ENCODE peak calls at places on chromosomes 2 and 18, in six cellular contexts. One of them, this sample, is unnamed.

GRCh38 chr18:58218111-58218510 is 174.1 kb downstream of the NEDD4L start:
- DNase-seq in stromal cell of bone marrow: no peak
- DNase-seq in MCF 10A: peak
- DNase-seq in NCI-H1048: no peak
- DNase-seq in COLO829: peak
- DNase-seq in fibroblast of mammary gland: peak
- DNase-seq in this sample: no peak

GRCh38 chr18:77098554-77099174 is 33.9 kb downstream of the MBP start:
- DNase-seq in stromal cell of bone marrow: no peak
- DNase-seq in NCI-H1048: no peak
- DNase-seq in MCF 10A: no peak
- DNase-seq in COLO829: no peak
- DNase-seq in fibroblast of mammary gland: peak
- DNase-seq in this sample: no peak

GRCh38 chr2:128731994-128732650 is 413.5 kb upstream of the HS6ST1 start:
- DNase-seq in stromal cell of bone marrow: no peak
- DNase-seq in COLO829: no peak
- DNase-seq in NCI-H1048: no peak
- DNase-seq in fibroblast of mammary gland: no peak
- DNase-seq in MCF 10A: no peak
- DNase-seq in this sample: peak

GRCh38 chr2:217451634-217452033 is 551.2 kb downstream of the TNS1 start:
- DNase-seq in COLO829: no peak
- DNase-seq in fibroblast of mammary gland: peak
- DNase-seq in NCI-H1048: no peak
- DNase-seq in MCF 10A: peak
- DNase-seq in stromal cell of bone marrow: no peak
- DNase-seq in this sample: no peak

GRCh38 chr2:10552220-10552870 is 104.2 kb upstream of the ODC1 start:
- DNase-seq in COLO829: no peak
- DNase-seq in fibroblast of mammary gland: no peak
- DNase-seq in NCI-H1048: no peak
- DNase-seq in MCF 10A: peak
- DNase-seq in stromal cell of bone marrow: no peak
- DNase-seq in this sample: no peak

GRCh38 chr2:75238670-75239330 is 39.5 kb upstream of the TACR1 start:
- DNase-seq in MCF 10A: peak
- DNase-seq in stromal cell of bone marrow: peak
- DNase-seq in NCI-H1048: no peak
- DNase-seq in fibroblast of mammary gland: peak
- DNase-seq in COLO829: no peak
- DNase-seq in this sample: no peak

GRCh38 chr2:160952462-160952861 is 207.8 kb upstream of the TANK start:
- DNase-seq in fibroblast of mammary gland: peak
- DNase-seq in MCF 10A: no peak
- DNase-seq in NCI-H1048: no peak
- DNase-seq in stromal cell of bone marrow: no peak
- DNase-seq in COLO829: no peak
- DNase-seq in this sample: no peak

GRCh38 chr18:37249171-37249886 is 316.3 kb downstream of the CELF4 start:
- DNase-seq in fibroblast of mammary gland: no peak
- DNase-seq in COLO829: no peak
- DNase-seq in stromal cell of bone marrow: no peak
- DNase-seq in NCI-H1048: no peak
- DNase-seq in MCF 10A: no peak
- DNase-seq in this sample: no peak

GRCh38 chr18:26771524-26771923 is 94.0 kb downstream of the AQP4 start:
- DNase-seq in fibroblast of mammary gland: no peak
- DNase-seq in COLO829: peak
- DNase-seq in MCF 10A: peak
- DNase-seq in stromal cell of bone marrow: no peak
- DNase-seq in NCI-H1048: no peak
- DNase-seq in this sample: no peak

GRCh38 chr2:144456680-144457079 is 63.2 kb downstream of the ZEB2 start:
- DNase-seq in NCI-H1048: peak
- DNase-seq in COLO829: no peak
- DNase-seq in MCF 10A: peak
- DNase-seq in fibroblast of mammary gland: peak
- DNase-seq in stromal cell of bone marrow: peak
- DNase-seq in this sample: no peak

GRCh38 chr2:20576598-20577115 is 74.2 kb downstream of the HS1BP3 start:
- DNase-seq in stromal cell of bone marrow: no peak
- DNase-seq in MCF 10A: no peak
- DNase-seq in COLO829: no peak
- DNase-seq in NCI-H1048: no peak
- DNase-seq in fibroblast of mammary gland: no peak
- DNase-seq in this sample: no peak

GRCh38 chr2:231068525-231069222 is 12.0 kb downstream of the PSMD1 start:
- DNase-seq in MCF 10A: peak
- DNase-seq in NCI-H1048: no peak
- DNase-seq in stromal cell of bone marrow: no peak
- DNase-seq in COLO829: no peak
- DNase-seq in fibroblast of mammary gland: peak
- DNase-seq in this sample: no peak

GRCh38 chr2:72973566-72974435 is 56.5 kb downstream of the EMX1 start:
- DNase-seq in fibroblast of mammary gland: peak
- DNase-seq in NCI-H1048: no peak
- DNase-seq in stromal cell of bone marrow: peak
- DNase-seq in MCF 10A: peak
- DNase-seq in COLO829: peak
- DNase-seq in this sample: no peak

GRCh38 chr2:101748000-101748399 is 50.5 kb downstream of the MAP4K4 start:
- DNase-seq in COLO829: no peak
- DNase-seq in stromal cell of bone marrow: no peak
- DNase-seq in MCF 10A: no peak
- DNase-seq in NCI-H1048: no peak
- DNase-seq in fibroblast of mammary gland: no peak
- DNase-seq in this sample: no peak

GRCh38 chr2:33047939-33048338 is 101.2 kb downstream of the LTBP1 start:
- DNase-seq in stromal cell of bone marrow: no peak
- DNase-seq in fibroblast of mammary gland: peak
- DNase-seq in COLO829: no peak
- DNase-seq in MCF 10A: no peak
- DNase-seq in NCI-H1048: no peak
- DNase-seq in this sample: no peak

GRCh38 chr2:101011152-101011551 is 9.1 kb downstream of the RPL31 start:
- DNase-seq in MCF 10A: no peak
- DNase-seq in fibroblast of mammary gland: no peak
- DNase-seq in COLO829: no peak
- DNase-seq in NCI-H1048: no peak
- DNase-seq in stromal cell of bone marrow: no peak
- DNase-seq in this sample: no peak

GRCh38 chr2:151523825-151524224 is 114.1 kb downstream of the RIF1 start:
- DNase-seq in NCI-H1048: no peak
- DNase-seq in COLO829: no peak
- DNase-seq in fibroblast of mammary gland: peak
- DNase-seq in stromal cell of bone marrow: no peak
- DNase-seq in MCF 10A: peak
- DNase-seq in this sample: no peak

GRCh38 chr18:23106575-23106974 is 28.7 kb upstream of the CABLES1 start:
- DNase-seq in fibroblast of mammary gland: peak
- DNase-seq in COLO829: peak
- DNase-seq in MCF 10A: peak
- DNase-seq in stromal cell of bone marrow: peak
- DNase-seq in NCI-H1048: no peak
- DNase-seq in this sample: no peak

GRCh38 chr18:2881490-2882195 is 34.8 kb downstream of the EMILIN2 start:
- DNase-seq in stromal cell of bone marrow: peak
- DNase-seq in COLO829: no peak
- DNase-seq in fibroblast of mammary gland: peak
- DNase-seq in MCF 10A: no peak
- DNase-seq in NCI-H1048: no peak
- DNase-seq in this sample: peak

GRCh38 chr2:187442378-187442777 is 5.7 kb downstream of the CALCRL start:
- DNase-seq in stromal cell of bone marrow: no peak
- DNase-seq in fibroblast of mammary gland: no peak
- DNase-seq in MCF 10A: no peak
- DNase-seq in NCI-H1048: no peak
- DNase-seq in COLO829: no peak
- DNase-seq in this sample: no peak

GRCh38 chr2:78023356-78023755 is 501.2 kb upstream of the LRRTM4 start:
- DNase-seq in MCF 10A: no peak
- DNase-seq in stromal cell of bone marrow: no peak
- DNase-seq in COLO829: no peak
- DNase-seq in fibroblast of mammary gland: no peak
- DNase-seq in NCI-H1048: no peak
- DNase-seq in this sample: no peak

GRCh38 chr2:10435427-10436204 is 12.5 kb downstream of the ODC1 start:
- DNase-seq in NCI-H1048: no peak
- DNase-seq in stromal cell of bone marrow: no peak
- DNase-seq in MCF 10A: no peak
- DNase-seq in COLO829: no peak
- DNase-seq in fibroblast of mammary gland: no peak
- DNase-seq in this sample: no peak

GRCh38 chr18:79251021-79251420 is 144.7 kb upstream of the NFATC1 start:
- DNase-seq in MCF 10A: no peak
- DNase-seq in NCI-H1048: no peak
- DNase-seq in fibroblast of mammary gland: no peak
- DNase-seq in stromal cell of bone marrow: no peak
- DNase-seq in COLO829: no peak
- DNase-seq in this sample: no peak

GRCh38 chr2:239942871-239943311 is 82.3 kb downstream of the NDUFA10 start:
- DNase-seq in COLO829: no peak
- DNase-seq in NCI-H1048: no peak
- DNase-seq in stromal cell of bone marrow: no peak
- DNase-seq in MCF 10A: no peak
- DNase-seq in fibroblast of mammary gland: no peak
- DNase-seq in this sample: no peak

GRCh38 chr2:37026050-37026449 is 58.1 kb downstream of the HEATR5B start:
- DNase-seq in MCF 10A: peak
- DNase-seq in fibroblast of mammary gland: peak
- DNase-seq in COLO829: no peak
- DNase-seq in stromal cell of bone marrow: no peak
- DNase-seq in NCI-H1048: no peak
- DNase-seq in this sample: no peak

GRCh38 chr2:185891403-185891802 is 152.8 kb downstream of the FSIP2 start:
- DNase-seq in NCI-H1048: no peak
- DNase-seq in stromal cell of bone marrow: no peak
- DNase-seq in fibroblast of mammary gland: no peak
- DNase-seq in COLO829: no peak
- DNase-seq in MCF 10A: no peak
- DNase-seq in this sample: no peak

GRCh38 chr2:156436477-156437085 is 402 bp downstream of the GPD2 start:
- DNase-seq in COLO829: no peak
- DNase-seq in MCF 10A: peak
- DNase-seq in stromal cell of bone marrow: no peak
- DNase-seq in NCI-H1048: no peak
- DNase-seq in fibroblast of mammary gland: no peak
- DNase-seq in this sample: no peak

GRCh38 chr2:230939691-230940475 is 14.8 kb upstream of the GPR55 start:
- DNase-seq in COLO829: no peak
- DNase-seq in fibroblast of mammary gland: no peak
- DNase-seq in NCI-H1048: no peak
- DNase-seq in stromal cell of bone marrow: no peak
- DNase-seq in MCF 10A: no peak
- DNase-seq in this sample: peak

GRCh38 chr2:54457326-54458023 is 1.3 kb downstream of the SPTBN1 start:
- DNase-seq in fibroblast of mammary gland: peak
- DNase-seq in COLO829: no peak
- DNase-seq in MCF 10A: no peak
- DNase-seq in NCI-H1048: no peak
- DNase-seq in stromal cell of bone marrow: no peak
- DNase-seq in this sample: no peak

GRCh38 chr2:216632321-216632951 is 784 bp upstream of the IGFBP2 start:
- DNase-seq in COLO829: no peak
- DNase-seq in NCI-H1048: no peak
- DNase-seq in fibroblast of mammary gland: no peak
- DNase-seq in MCF 10A: no peak
- DNase-seq in stromal cell of bone marrow: no peak
- DNase-seq in this sample: no peak

GRCh38 chr2:119486196-119486827 is 38.0 kb downstream of the SCTR start:
- DNase-seq in NCI-H1048: no peak
- DNase-seq in MCF 10A: no peak
- DNase-seq in COLO829: no peak
- DNase-seq in stromal cell of bone marrow: no peak
- DNase-seq in fibroblast of mammary gland: no peak
- DNase-seq in this sample: peak

GRCh38 chr18:62715439-62715792 is at the start of gene PHLPP1:
- DNase-seq in COLO829: no peak
- DNase-seq in fibroblast of mammary gland: no peak
- DNase-seq in stromal cell of bone marrow: no peak
- DNase-seq in MCF 10A: no peak
- DNase-seq in NCI-H1048: no peak
- DNase-seq in this sample: no peak

GRCh38 chr2:74507926-74508520 is 528 bp upstream of the PCGF1 start:
- DNase-seq in fibroblast of mammary gland: peak
- DNase-seq in MCF 10A: peak
- DNase-seq in COLO829: no peak
- DNase-seq in stromal cell of bone marrow: no peak
- DNase-seq in NCI-H1048: peak
- DNase-seq in this sample: no peak

GRCh38 chr2:42141687-42142475 is 27.3 kb upstream of the EML4 start:
- DNase-seq in MCF 10A: peak
- DNase-seq in fibroblast of mammary gland: peak
- DNase-seq in COLO829: peak
- DNase-seq in NCI-H1048: no peak
- DNase-seq in stromal cell of bone marrow: peak
- DNase-seq in this sample: no peak